ENCODE peak calls at places on chromosomes 4 and X, in four cellular contexts. One of them, this sample, is unnamed.

GRCh38 chrX:104482757-104483156 is 83.2 kb upstream of the IL1RAPL2 start:
- DNase-seq in A549: no peak
- DNase-seq in IMR-90: no peak
- DNase-seq in HepG2: no peak
- DNase-seq in this sample: no peak

GRCh38 chr4:25051534-25051933 is 20.8 kb upstream of the LGI2 start:
- DNase-seq in A549: no peak
- DNase-seq in IMR-90: no peak
- DNase-seq in HepG2: no peak
- DNase-seq in this sample: no peak

GRCh38 chr4:73945674-73946449 is 36.0 kb downstream of the PF4 start:
- DNase-seq in A549: no peak
- DNase-seq in HepG2: no peak
- DNase-seq in IMR-90: no peak
- DNase-seq in this sample: no peak

GRCh38 chrX:48897157-48897620 is 379 bp downstream of the TIMM17B start:
- DNase-seq in IMR-90: peak; percentile 66
- DNase-seq in A549: peak; percentile 63
- DNase-seq in HepG2: peak; percentile 66
- DNase-seq in this sample: peak; percentile 65

GRCh38 chr4:175418511-175418910 is 393.6 kb downstream of the GPM6A start:
- DNase-seq in A549: no peak
- DNase-seq in IMR-90: no peak
- DNase-seq in HepG2: no peak
- DNase-seq in this sample: no peak

GRCh38 chr4:90142091-90142490 is 14.9 kb downstream of the CCSER1 start:
- DNase-seq in IMR-90: no peak
- DNase-seq in HepG2: no peak
- DNase-seq in A549: no peak
- DNase-seq in this sample: no peak

GRCh38 chr4:95059630-95060029 is 301.9 kb downstream of the BMPR1B start:
- DNase-seq in IMR-90: no peak
- DNase-seq in A549: no peak
- DNase-seq in HepG2: no peak
- DNase-seq in this sample: no peak

GRCh38 chr4:186227221-186227620 is at the start of gene KLKB1:
- DNase-seq in HepG2: peak; percentile 64
- DNase-seq in IMR-90: no peak
- DNase-seq in A549: no peak
- DNase-seq in this sample: no peak

GRCh38 chrX:48507246-48507645 is 1.5 kb upstream of the PORCN start:
- DNase-seq in HepG2: no peak
- DNase-seq in A549: no peak
- DNase-seq in IMR-90: no peak
- DNase-seq in this sample: no peak

GRCh38 chr4:147039991-147040575 is 94.4 kb upstream of the TTC29 start:
- DNase-seq in HepG2: no peak
- DNase-seq in A549: no peak
- DNase-seq in IMR-90: no peak
- DNase-seq in this sample: no peak

GRCh38 chr4:17846256-17846655 is 35.5 kb downstream of the NCAPG start:
- DNase-seq in HepG2: no peak
- DNase-seq in IMR-90: peak; percentile 72
- DNase-seq in A549: no peak
- DNase-seq in this sample: no peak

GRCh38 chrX:150508461-150509367 is 59.7 kb upstream of the MTM1 start:
- DNase-seq in HepG2: no peak
- DNase-seq in IMR-90: peak; percentile 10
- DNase-seq in A549: no peak
- DNase-seq in this sample: no peak

GRCh38 chr4:55906999-55907398 is 41.7 kb upstream of the CEP135 start:
- DNase-seq in HepG2: no peak
- DNase-seq in IMR-90: peak; percentile 22
- DNase-seq in A549: no peak
- DNase-seq in this sample: no peak

GRCh38 chr4:110108470-110108869 is 89.9 kb downstream of the ELOVL6 start:
- DNase-seq in IMR-90: no peak
- DNase-seq in A549: no peak
- DNase-seq in HepG2: no peak
- DNase-seq in this sample: no peak

GRCh38 chr4:179678093-179678804 is 2236.0 kb upstream of the AGA start:
- DNase-seq in HepG2: no peak
- DNase-seq in IMR-90: peak; percentile 53
- DNase-seq in A549: no peak
- DNase-seq in this sample: no peak

GRCh38 chr4:174490356-174490969 is 31.8 kb downstream of the HPGD start:
- DNase-seq in HepG2: no peak
- DNase-seq in IMR-90: peak; percentile 0
- DNase-seq in A549: peak; percentile 18
- DNase-seq in this sample: no peak

GRCh38 chr4:13988347-13989265 is 361.1 kb upstream of the BOD1L1 start:
- DNase-seq in HepG2: no peak
- DNase-seq in A549: peak; percentile 35
- DNase-seq in IMR-90: peak; percentile 97
- DNase-seq in this sample: no peak

GRCh38 chr4:85128246-85129204 is 162.0 kb upstream of the WDFY3 start:
- DNase-seq in HepG2: no peak
- DNase-seq in IMR-90: no peak
- DNase-seq in A549: no peak
- DNase-seq in this sample: no peak

GRCh38 chr4:53854991-53855885 is 209.2 kb downstream of the CHIC2 start:
- DNase-seq in HepG2: no peak
- DNase-seq in A549: no peak
- DNase-seq in IMR-90: peak; percentile 60
- DNase-seq in this sample: no peak

GRCh38 chrX:108735087-108735679 is 1.2 kb downstream of the IRS4 start:
- DNase-seq in A549: peak; percentile 49
- DNase-seq in HepG2: no peak
- DNase-seq in IMR-90: no peak
- DNase-seq in this sample: no peak

GRCh38 chr4:122747883-122748282 is 15.4 kb downstream of the BBS12 start:
- DNase-seq in IMR-90: peak; percentile 91
- DNase-seq in HepG2: no peak
- DNase-seq in A549: no peak
- DNase-seq in this sample: no peak

GRCh38 chr4:85783483-85783882 is 308.5 kb downstream of the ARHGAP24 start:
- DNase-seq in IMR-90: peak; percentile 90
- DNase-seq in A549: no peak
- DNase-seq in HepG2: no peak
- DNase-seq in this sample: no peak

GRCh38 chr4:83125738-83126141 is 11.2 kb upstream of the PLAC8 start:
- DNase-seq in HepG2: no peak
- DNase-seq in IMR-90: no peak
- DNase-seq in A549: no peak
- DNase-seq in this sample: no peak

GRCh38 chrX:18871161-18871880 is 112.6 kb downstream of the PHKA2 start:
- DNase-seq in HepG2: no peak
- DNase-seq in A549: no peak
- DNase-seq in IMR-90: no peak
- DNase-seq in this sample: no peak

GRCh38 chrX:65925592-65925991 is 114.3 kb downstream of the VSIG4 start:
- DNase-seq in A549: no peak
- DNase-seq in IMR-90: no peak
- DNase-seq in HepG2: no peak
- DNase-seq in this sample: peak; percentile 11

GRCh38 chrX:65924938-65925507 is 114.9 kb downstream of the VSIG4 start:
- DNase-seq in A549: no peak
- DNase-seq in HepG2: no peak
- DNase-seq in IMR-90: no peak
- DNase-seq in this sample: peak; percentile 10

GRCh38 chrX:65928522-65928921 is 111.4 kb downstream of the VSIG4 start:
- DNase-seq in IMR-90: no peak
- DNase-seq in A549: no peak
- DNase-seq in HepG2: no peak
- DNase-seq in this sample: no peak

GRCh38 chrX:65921363-65921762 is 118.5 kb downstream of the VSIG4 start:
- DNase-seq in HepG2: no peak
- DNase-seq in IMR-90: no peak
- DNase-seq in A549: no peak
- DNase-seq in this sample: no peak

DNA sequence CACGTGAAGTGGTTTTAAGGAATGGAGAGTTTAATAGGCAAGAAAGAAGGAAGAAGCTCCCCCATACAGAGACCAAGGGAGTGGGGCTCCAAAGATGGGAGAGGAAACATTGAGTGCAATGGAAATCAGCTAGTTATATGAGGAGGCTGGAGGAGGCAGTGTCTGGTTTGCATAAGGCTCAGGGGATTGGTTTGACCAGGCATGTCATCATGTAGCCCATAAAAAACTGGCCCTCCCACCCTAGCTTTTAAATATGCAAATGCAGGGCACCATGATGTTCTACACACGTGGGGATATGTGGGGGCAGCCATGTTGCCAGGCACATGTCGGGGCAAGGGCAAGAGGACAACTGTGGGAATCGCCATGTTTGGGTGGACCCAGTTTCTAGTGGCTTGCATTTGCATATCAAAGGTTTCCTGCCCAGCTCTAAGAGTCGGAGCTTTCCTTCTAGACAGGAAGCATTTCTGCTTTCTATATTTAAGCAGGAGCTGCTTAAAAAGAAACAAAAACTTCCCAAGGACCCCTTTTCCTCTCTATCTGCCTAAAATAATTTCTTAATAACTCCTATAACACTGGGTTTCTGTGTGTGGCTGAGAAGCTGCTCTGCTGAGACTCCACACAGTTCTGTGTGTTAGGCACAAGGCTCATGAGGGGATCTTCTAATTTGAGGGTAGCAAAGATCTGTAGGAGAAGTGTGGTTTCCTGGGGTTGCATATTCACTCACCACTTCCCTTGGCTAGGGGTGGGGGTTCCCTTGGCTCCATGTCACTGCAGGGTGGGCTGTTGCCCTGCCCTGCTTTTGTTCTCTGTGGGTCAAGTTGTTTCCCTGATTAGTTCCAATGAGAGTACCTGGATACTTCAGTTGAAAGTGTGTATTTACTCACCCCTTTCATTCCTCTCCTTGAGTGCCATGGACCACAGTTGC is 113.5 kb downstream of the VSIG4 start:
- DNase-seq in HepG2: no peak
- DNase-seq in IMR-90: no peak
- DNase-seq in A549: no peak
- DNase-seq in this sample: peak; percentile 19
- TF ChIP-seq MAZ in HepG2: no peak
- TF ChIP-seq MAZ in IMR-90: no peak
- TF ChIP-seq MAZ in A549: no peak
- TF ChIP-seq MAZ in this sample: no peak

DNA sequence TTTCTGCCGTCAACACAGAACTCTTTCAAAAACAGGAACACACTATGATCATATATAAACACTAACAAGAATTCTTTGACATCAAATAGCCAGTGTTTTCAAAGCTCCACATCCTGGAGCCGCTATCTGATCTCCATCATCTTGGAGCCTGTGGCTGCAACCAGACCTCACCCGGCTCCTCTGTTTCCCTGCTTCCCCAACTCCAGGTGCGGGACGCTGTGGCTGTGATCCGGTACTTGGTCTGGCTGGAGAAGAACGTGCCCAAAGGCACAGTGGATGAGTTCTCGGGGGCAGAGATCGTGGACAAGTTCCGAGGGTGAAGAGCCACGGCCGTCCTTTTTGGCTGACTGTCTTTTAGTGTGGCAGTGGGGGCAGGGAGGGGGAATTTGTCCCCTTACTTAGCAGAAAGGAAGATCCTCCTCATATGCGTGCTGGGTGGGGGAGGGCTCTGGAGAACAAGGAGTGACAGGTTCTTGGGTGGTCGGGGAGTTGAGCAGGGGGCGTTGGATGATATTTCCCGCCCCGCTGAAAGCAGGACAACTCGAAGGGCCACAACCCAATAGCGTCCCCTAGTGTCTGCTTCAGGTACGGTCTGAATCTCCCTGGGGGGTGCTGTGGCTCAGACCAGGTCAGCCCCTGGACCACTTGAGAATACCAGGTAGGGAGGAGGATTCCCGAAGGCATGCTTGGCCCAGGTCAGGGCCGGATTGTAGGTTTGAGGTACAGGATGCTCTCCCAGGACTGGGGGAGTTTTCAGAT is 15.7 kb downstream of the XPNPEP2 start:
- DNase-seq in IMR-90: no peak
- DNase-seq in HepG2: no peak
- DNase-seq in A549: no peak
- DNase-seq in this sample: peak; percentile 60
- TF ChIP-seq MAZ in IMR-90: no peak
- TF ChIP-seq MAZ in HepG2: no peak
- TF ChIP-seq MAZ in A549: no peak
- TF ChIP-seq MAZ in this sample: no peak

GRCh38 chrX:9940397-9940796 is 26.8 kb upstream of the CLDN34 start:
- DNase-seq in A549: no peak
- DNase-seq in HepG2: no peak
- DNase-seq in IMR-90: peak; percentile 82
- DNase-seq in this sample: peak; percentile 0

GRCh38 chrX:9947395-9947794 is 19.8 kb upstream of the CLDN34 start:
- DNase-seq in HepG2: no peak
- DNase-seq in IMR-90: no peak
- DNase-seq in A549: no peak
- DNase-seq in this sample: no peak

GRCh38 chrX:9938516-9938915 is 28.6 kb upstream of the CLDN34 start:
- DNase-seq in IMR-90: no peak
- DNase-seq in HepG2: no peak
- DNase-seq in A549: no peak
- DNase-seq in this sample: no peak

GRCh38 chrX:9943420-9943819 is 23.7 kb upstream of the CLDN34 start:
- DNase-seq in A549: no peak
- DNase-seq in IMR-90: no peak
- DNase-seq in HepG2: no peak
- DNase-seq in this sample: no peak

DNA sequence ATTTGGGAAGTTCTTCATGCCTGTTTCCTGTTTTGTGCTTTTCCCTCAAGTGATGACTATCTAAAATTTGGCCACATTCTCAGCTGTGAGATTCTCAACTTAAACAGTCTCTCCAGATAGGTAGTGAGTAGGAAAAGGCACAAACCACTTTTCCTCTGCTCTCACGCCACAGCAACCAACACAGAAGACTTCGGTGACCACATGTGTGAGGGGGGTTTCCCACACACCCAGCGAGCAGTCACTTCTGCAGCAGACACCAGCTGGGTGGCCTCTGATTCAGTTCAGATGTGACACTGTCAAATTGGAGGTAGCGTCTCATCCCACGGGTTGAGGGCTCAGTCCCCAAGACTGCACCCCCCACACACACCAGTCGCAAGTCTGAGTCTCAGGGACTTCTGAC is 25.1 kb upstream of the CLDN34 start:
- DNase-seq in A549: no peak
- DNase-seq in IMR-90: no peak
- DNase-seq in HepG2: no peak
- DNase-seq in this sample: no peak
- TF ChIP-seq MAZ in A549: no peak
- TF ChIP-seq MAZ in IMR-90: no peak
- TF ChIP-seq MAZ in HepG2: no peak
- TF ChIP-seq MAZ in this sample: no peak

DNA sequence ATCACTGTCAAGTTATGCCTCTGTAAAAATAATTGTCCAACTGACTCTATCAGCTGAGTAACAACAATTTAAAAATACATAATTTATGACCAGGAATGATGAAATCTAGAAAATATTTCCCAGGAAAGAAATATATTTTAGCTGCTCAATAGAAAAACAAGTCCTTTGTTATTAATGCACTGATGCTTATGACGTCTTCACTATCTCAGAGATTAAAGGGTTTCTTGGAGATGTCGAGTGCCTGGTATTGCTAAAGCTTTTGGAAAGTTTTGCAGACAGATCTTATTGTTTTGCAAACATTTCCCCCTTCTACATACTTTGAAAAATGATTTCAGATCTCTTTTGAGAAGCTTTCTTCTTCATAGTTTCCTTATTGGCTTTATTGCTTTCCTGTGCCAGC is 154.6 kb upstream of the RPS6KA3 start:
- DNase-seq in IMR-90: no peak
- DNase-seq in HepG2: no peak
- DNase-seq in A549: no peak
- DNase-seq in this sample: no peak
- TF ChIP-seq MAZ in IMR-90: no peak
- TF ChIP-seq MAZ in HepG2: no peak
- TF ChIP-seq MAZ in A549: no peak
- TF ChIP-seq MAZ in this sample: no peak